ENCODE peak calls at places on chromosomes 11 and 22, in eight cellular contexts. V is activated effector memory CD4-positive, alpha-beta T cell treated with anti-CD3 and anti-CD28 coated beads, Interleukin-2, amount 50 U/mL, for 16 hours; R is Peyer's patch; K is astrocyte of the cerebellum; Y is renal cortical epithelial cell; I is iris pigment epithelial cell; P is T-helper 2 cell; Z is SIG-M5. H is an unnamed sample.

GRCh38 chr11:81192516-81192915 is 1541.1 kb downstream of the FAM181B start:
- DNase-seq in Z (no peak), I (no peak), P (no peak), R (no peak), Y (no peak), V (no peak), K (no peak), H (no peak)

GRCh38 chr22:20131593-20131855 is at the start of gene ZDHHC8:
- DNase-seq in P (peak; percentile 55), Y (no peak), Z (no peak), V (peak; percentile 82), I (peak; percentile 27), R (peak; percentile 66), K (no peak), H (no peak)

GRCh38 chr11:1827095-1827797 is 7.5 kb upstream of the SYT8 start:
- DNase-seq in V (peak; percentile 60), R (peak; percentile 62), I (peak; percentile 43), Z (no peak), P (no peak), Y (peak; percentile 83), K (peak; percentile 76), H (no peak)

GRCh38 chr11:131504199-131504949 is 134.0 kb downstream of the NTM start:
- DNase-seq in Y (no peak), R (no peak), K (peak; percentile 12), P (no peak), Z (no peak), I (no peak), V (no peak), H (peak; percentile 37)

GRCh38 chr22:17198188-17199130 is 20.8 kb downstream of the ADA2 start:
- DNase-seq in I (peak; percentile 30), Z (no peak), P (no peak), R (no peak), V (no peak), Y (peak; percentile 7), K (no peak), H (no peak)

GRCh38 chr11:119320593-119321524 is 3.9 kb upstream of the MCAM start:
- DNase-seq in Z (no peak), Y (peak; percentile 26), V (peak; percentile 81), I (peak; percentile 86), K (no peak), P (peak; percentile 76), R (peak; percentile 81), H (peak; percentile 39)

GRCh38 chr11:76190376-76190775 is 15.9 kb downstream of the WNT11 start:
- DNase-seq in K (no peak), R (no peak), Y (no peak), I (no peak), V (no peak), Z (no peak), P (no peak), H (no peak)

GRCh38 chr11:57735655-57736298 is 5.5 kb upstream of the SELENOH start:
- DNase-seq in K (no peak), Z (no peak), I (peak; percentile 10), Y (no peak), P (no peak), R (no peak), V (no peak), H (no peak)

GRCh38 chr11:87473174-87473573 is 435.4 kb downstream of the TMEM135 start:
- DNase-seq in V (no peak), K (peak; percentile 59), P (no peak), Z (no peak), Y (peak; percentile 81), I (peak; percentile 69), R (no peak), H (no peak)

GRCh38 chr11:131829725-131830124 is 459.3 kb downstream of the NTM start:
- DNase-seq in V (no peak), Y (no peak), R (no peak), Z (no peak), K (no peak), I (no peak), P (no peak), H (no peak)